ENCODE peak calls at places on chromosomes 11 and 22, in six cellular contexts. L is activated CD8-positive, alpha-beta memory T cell treated with anti-CD3 and anti-CD28 coated beads, Interleukin-2, amount 10 ng/mL, durations not matched to agents 7 days and 5 days; T is A549; D is foreskin keratinocyte; H is heart right ventricle; P is CD4-positive, CD25-positive, alpha-beta regulatory T cell. C is an unnamed sample.

GRCh38 chr11:13776134-13776815 is 107.8 kb downstream of the FAR1 start:
- ATAC-seq in D (peak; percentile 25), P (peak; percentile 69), T (peak; percentile 43), L (peak; percentile 65), H (no peak), C (no peak)

GRCh38 chr11:85945788-85946187 is 90.6 kb downstream of the CCDC83 start:
- ATAC-seq in L (no peak), P (no peak), H (no peak), D (no peak), T (no peak), C (no peak)

GRCh38 chr11:34209809-34210208 is 104.4 kb downstream of the NAT10 start:
- ATAC-seq in T (peak; percentile 47), H (no peak), L (no peak), D (no peak), P (no peak), C (no peak)

GRCh38 chr11:8870461-8871282 is 40.3 kb upstream of the AKIP1 start:
- ATAC-seq in D (peak; percentile 76), H (peak; percentile 90), T (peak; percentile 89), L (peak; percentile 42), P (no peak), C (peak; percentile 23)

GRCh38 chr11:6397636-6398035 is 7.4 kb downstream of the SMPD1 start:
- ATAC-seq in D (no peak), P (no peak), T (no peak), L (no peak), H (no peak), C (no peak)

GRCh38 chr11:33187851-33188722 is 26.8 kb upstream of the CSTF3 start:
- ATAC-seq in H (no peak), T (no peak), P (no peak), D (no peak), L (no peak), C (no peak)

GRCh38 chr11:78253797-78254196 is 65.1 kb downstream of the USP35 start:
- ATAC-seq in D (peak; percentile 28), H (no peak), T (no peak), L (no peak), P (no peak), C (no peak)

GRCh38 chr11:34332524-34332923 is 25.3 kb downstream of the ABTB2 start:
- ATAC-seq in L (no peak), H (no peak), T (peak; percentile 27), P (no peak), D (no peak), C (no peak)

GRCh38 chr11:62120466-62120865 is 3.3 kb upstream of the INCENP start:
- ATAC-seq in H (no peak), P (no peak), D (no peak), T (no peak), L (no peak), C (no peak)

GRCh38 chr11:62905286-62905685 is 15.9 kb downstream of the CHRM1 start:
- ATAC-seq in L (no peak), T (peak; percentile 4), P (no peak), D (no peak), H (no peak), C (no peak)

GRCh38 chr11:65291613-65292012 is 23.1 kb upstream of the CDC42EP2 start:
- ATAC-seq in D (no peak), H (peak; percentile 14), L (no peak), P (no peak), T (peak; percentile 78), C (no peak)

GRCh38 chr22:36102995-36103394 is 57.6 kb downstream of the APOL3 start:
- ATAC-seq in P (no peak), H (no peak), T (no peak), L (no peak), D (no peak), C (no peak)

GRCh38 chr22:30872282-30873041 is 96.1 kb downstream of the MORC2 start:
- ATAC-seq in D (no peak), T (no peak), P (no peak), H (no peak), L (no peak), C (no peak)

GRCh38 chr11:82270870-82271269 is 462.8 kb downstream of the FAM181B start:
- ATAC-seq in D (no peak), T (no peak), H (no peak), P (no peak), L (no peak), C (no peak)

GRCh38 chr22:39520874-39521857 is 804 bp downstream of the ATF4 start:
- ATAC-seq in L (peak; percentile 13), P (peak; percentile 10), T (peak; percentile 39), D (peak; percentile 5), H (peak; percentile 73), C (peak; percentile 38)

GRCh38 chr22:37176464-37177061 is 11.5 kb downstream of the C1QTNF6 start:
- ATAC-seq in L (no peak), P (peak; percentile 77), H (peak; percentile 90), T (no peak), D (no peak), C (no peak)

GRCh38 chr22:30841264-30841663 is 127.3 kb downstream of the MORC2 start:
- ATAC-seq in D (peak; percentile 89), L (no peak), H (no peak), P (peak; percentile 75), T (no peak), C (peak; percentile 59)

GRCh38 chr11:66950113-66950535 is 8.1 kb downstream of the PC start:
- ATAC-seq in T (peak; percentile 90), D (peak; percentile 78), H (no peak), P (no peak), L (peak; percentile 20), C (peak; percentile 98)

GRCh38 chr11:19743622-19744021 is 31.0 kb downstream of the NAV2 start:
- ATAC-seq in P (no peak), H (no peak), T (no peak), D (no peak), L (no peak), C (no peak)

GRCh38 chr11:34395916-34396555 is 38.2 kb upstream of the ABTB2 start:
- ATAC-seq in P (no peak), T (peak; percentile 68), H (no peak), D (peak; percentile 96), L (no peak), C (no peak)

GRCh38 chr22:40050258-40050657 is 55.5 kb downstream of the FAM83F start:
- ATAC-seq in D (no peak), H (no peak), P (no peak), T (no peak), L (no peak), C (no peak)

GRCh38 chr11:67195971-67196418 is 70.3 kb upstream of the GRK2 start:
- ATAC-seq in H (no peak), T (no peak), P (no peak), L (no peak), D (no peak), C (no peak)

GRCh38 chr11:110908401-110909106 is 196.3 kb upstream of the ARHGAP20 start:
- ATAC-seq in D (peak; percentile 93), T (no peak), P (no peak), L (peak; percentile 20), H (no peak), C (peak; percentile 3)

GRCh38 chr11:82765466-82766034 is 31.9 kb upstream of the FAM181B start:
- ATAC-seq in P (no peak), T (no peak), H (no peak), D (no peak), L (no peak), C (no peak)

GRCh38 chr22:46107089-46107664 is 43.1 kb upstream of the PPARA start:
- ATAC-seq in D (no peak), L (no peak), H (peak; percentile 8), T (no peak), P (no peak), C (no peak)

GRCh38 chr11:121814962-121815361 is 301.1 kb downstream of the BLID start:
- ATAC-seq in L (no peak), D (peak; percentile 65), H (no peak), T (no peak), P (no peak), C (no peak)

GRCh38 chr11:3126207-3126865 is 38.8 kb downstream of the OSBPL5 start:
- ATAC-seq in T (no peak), D (no peak), H (peak; percentile 34), L (no peak), P (no peak), C (no peak)

GRCh38 chr22:39630721-39631120 is 60.2 kb downstream of the CACNA1I start:
- ATAC-seq in L (no peak), P (no peak), H (no peak), D (no peak), T (no peak), C (no peak)

GRCh38 chr11:31958086-31958735 is 132.7 kb upstream of the RCN1 start:
- ATAC-seq in L (peak; percentile 73), D (peak; percentile 65), H (peak; percentile 85), T (peak; percentile 93), P (no peak), C (peak; percentile 52)

GRCh38 chr11:907668-908067 is 2.9 kb downstream of the CHID1 start:
- ATAC-seq in P (no peak), L (no peak), H (no peak), D (no peak), T (no peak), C (no peak)

GRCh38 chr22:48488611-48489456 is 1338.8 kb downstream of the BRD1 start:
- ATAC-seq in L (no peak), T (no peak), P (no peak), D (no peak), H (no peak), C (no peak)

GRCh38 chr22:39010946-39011625 is 3.0 kb upstream of the APOBEC3C start:
- ATAC-seq in P (no peak), T (no peak), D (no peak), L (no peak), H (no peak), C (no peak)

C was measured in activated T-helper 17 cell treated with anti-CD3 and anti-CD28 coated beads, Interleukin-2, amount 50 U/mL, for 72 hours.